ENCODE peak calls at places on chromosomes 3 and 15, in five cellular contexts. One of them, this sample, is unnamed.

GRCh38 chr3:13236774-13237173 is 163.5 kb upstream of the IQSEC1 start:
- DNase-seq in IMR-90: no peak
- DNase-seq in upper lobe of right lung: no peak
- DNase-seq in stomach: no peak
- DNase-seq in heart right ventricle: no peak
- DNase-seq in this sample: no peak

GRCh38 chr3:149299938-149300791 is 33.3 kb downstream of the TM4SF18 start:
- DNase-seq in IMR-90: peak; percentile 97
- DNase-seq in upper lobe of right lung: no peak
- DNase-seq in stomach: peak; percentile 53
- DNase-seq in heart right ventricle: no peak
- DNase-seq in this sample: no peak

GRCh38 chr3:55461896-55462295 is 25.2 kb downstream of the WNT5A start:
- DNase-seq in IMR-90: peak; percentile 89
- DNase-seq in upper lobe of right lung: no peak
- DNase-seq in stomach: no peak
- DNase-seq in heart right ventricle: no peak
- DNase-seq in this sample: no peak

GRCh38 chr3:182738583-182739514 is 54.5 kb upstream of the ATP11B start:
- DNase-seq in IMR-90: no peak
- DNase-seq in upper lobe of right lung: no peak
- DNase-seq in stomach: peak; percentile 81
- DNase-seq in heart right ventricle: no peak
- DNase-seq in this sample: no peak

GRCh38 chr3:150439657-150440056 is 31.6 kb downstream of the TSC22D2 start:
- DNase-seq in IMR-90: peak; percentile 26
- DNase-seq in upper lobe of right lung: no peak
- DNase-seq in stomach: no peak
- DNase-seq in heart right ventricle: no peak
- DNase-seq in this sample: no peak

GRCh38 chr15:85318048-85318731 is 62.2 kb upstream of the AKAP13 start:
- DNase-seq in IMR-90: peak; percentile 98
- DNase-seq in upper lobe of right lung: no peak
- DNase-seq in stomach: peak; percentile 38
- DNase-seq in heart right ventricle: no peak
- DNase-seq in this sample: no peak

GRCh38 chr3:177448987-177449975 is 252.0 kb upstream of the TBL1XR1 start:
- DNase-seq in IMR-90: peak; percentile 78
- DNase-seq in upper lobe of right lung: peak; percentile 67
- DNase-seq in stomach: no peak
- DNase-seq in heart right ventricle: no peak
- DNase-seq in this sample: no peak

GRCh38 chr15:34116620-34117019 is 14.7 kb downstream of the PGBD4 start:
- DNase-seq in IMR-90: no peak
- DNase-seq in upper lobe of right lung: no peak
- DNase-seq in stomach: no peak
- DNase-seq in heart right ventricle: no peak
- DNase-seq in this sample: no peak

GRCh38 chr3:124893526-124893925 is 6.4 kb upstream of the ITGB5 start:
- DNase-seq in IMR-90: no peak
- DNase-seq in upper lobe of right lung: no peak
- DNase-seq in stomach: no peak
- DNase-seq in heart right ventricle: no peak
- DNase-seq in this sample: no peak

GRCh38 chr3:27352047-27352446 is 17.1 kb downstream of the NEK10 start:
- DNase-seq in IMR-90: no peak
- DNase-seq in upper lobe of right lung: no peak
- DNase-seq in stomach: no peak
- DNase-seq in heart right ventricle: no peak
- DNase-seq in this sample: no peak

GRCh38 chr3:32470362-32470761 is 32.3 kb downstream of the CMTM6 start:
- DNase-seq in IMR-90: no peak
- DNase-seq in upper lobe of right lung: no peak
- DNase-seq in stomach: no peak
- DNase-seq in heart right ventricle: no peak
- DNase-seq in this sample: no peak

GRCh38 chr3:184348057-184348382 is 10.6 kb downstream of the FAM131A start:
- DNase-seq in IMR-90: no peak
- DNase-seq in upper lobe of right lung: no peak
- DNase-seq in stomach: no peak
- DNase-seq in heart right ventricle: no peak
- DNase-seq in this sample: no peak

GRCh38 chr3:127590282-127590592 is 296 bp downstream of the TPRA1 start:
- DNase-seq in IMR-90: no peak
- DNase-seq in upper lobe of right lung: no peak
- DNase-seq in stomach: no peak
- DNase-seq in heart right ventricle: no peak
- DNase-seq in this sample: no peak

GRCh38 chr15:50906954-50907865 is 1.3 kb upstream of the AP4E1 start:
- DNase-seq in IMR-90: peak; percentile 4
- DNase-seq in upper lobe of right lung: no peak
- DNase-seq in stomach: peak; percentile 32
- DNase-seq in heart right ventricle: no peak
- DNase-seq in this sample: no peak

GRCh38 chr3:52339612-52340011 is 23.5 kb downstream of the DNAH1 start:
- DNase-seq in IMR-90: peak; percentile 87
- DNase-seq in upper lobe of right lung: no peak
- DNase-seq in stomach: no peak
- DNase-seq in heart right ventricle: no peak
- DNase-seq in this sample: no peak

GRCh38 chr15:101138913-101139880 is 112.7 kb downstream of the CHSY1 start:
- DNase-seq in IMR-90: peak; percentile 62
- DNase-seq in upper lobe of right lung: no peak
- DNase-seq in stomach: no peak
- DNase-seq in heart right ventricle: no peak
- DNase-seq in this sample: no peak

GRCh38 chr15:89743011-89743410 is 8.0 kb downstream of the MESP1 start:
- DNase-seq in IMR-90: no peak
- DNase-seq in upper lobe of right lung: no peak
- DNase-seq in stomach: no peak
- DNase-seq in heart right ventricle: no peak
- DNase-seq in this sample: no peak

GRCh38 chr3:13208706-13209295 is 135.6 kb upstream of the IQSEC1 start:
- DNase-seq in IMR-90: no peak
- DNase-seq in upper lobe of right lung: no peak
- DNase-seq in stomach: no peak
- DNase-seq in heart right ventricle: no peak
- DNase-seq in this sample: no peak

GRCh38 chr15:95987886-95988573 is 342.5 kb upstream of the NR2F2 start:
- DNase-seq in IMR-90: no peak
- DNase-seq in upper lobe of right lung: no peak
- DNase-seq in stomach: no peak
- DNase-seq in heart right ventricle: no peak
- DNase-seq in this sample: no peak

GRCh38 chr15:76100361-76100760 is 40.6 kb downstream of the TMEM266 start:
- DNase-seq in IMR-90: no peak
- DNase-seq in upper lobe of right lung: no peak
- DNase-seq in stomach: no peak
- DNase-seq in heart right ventricle: no peak
- DNase-seq in this sample: no peak

GRCh38 chr3:37124431-37124830 is 50.0 kb downstream of the LRRFIP2 start:
- DNase-seq in IMR-90: no peak
- DNase-seq in upper lobe of right lung: no peak
- DNase-seq in stomach: no peak
- DNase-seq in heart right ventricle: no peak
- DNase-seq in this sample: no peak
- H3K27ac ChIP-seq in IMR-90: no peak overlapping the region
- H3K27ac ChIP-seq in upper lobe of right lung: no peak overlapping the region
- H3K27ac ChIP-seq in stomach: no peak overlapping the region
- H3K27ac ChIP-seq in heart right ventricle: peak overlapping the region; percentile 5
- H3K27ac ChIP-seq in this sample: no peak overlapping the region

GRCh38 chr3:71578045-71578730 is 5.3 kb downstream of the FOXP1 start:
- DNase-seq in IMR-90: peak; percentile 60
- DNase-seq in upper lobe of right lung: no peak
- DNase-seq in stomach: no peak
- DNase-seq in heart right ventricle: no peak
- DNase-seq in this sample: no peak
- H3K27ac ChIP-seq in IMR-90: peak overlapping the region; percentile 21
- H3K27ac ChIP-seq in upper lobe of right lung: peak overlapping the region; percentile 96
- H3K27ac ChIP-seq in stomach: peak overlapping the region; percentile 96
- H3K27ac ChIP-seq in heart right ventricle: peak overlapping the region; percentile 98
- H3K27ac ChIP-seq in this sample: no peak overlapping the region

DNA sequence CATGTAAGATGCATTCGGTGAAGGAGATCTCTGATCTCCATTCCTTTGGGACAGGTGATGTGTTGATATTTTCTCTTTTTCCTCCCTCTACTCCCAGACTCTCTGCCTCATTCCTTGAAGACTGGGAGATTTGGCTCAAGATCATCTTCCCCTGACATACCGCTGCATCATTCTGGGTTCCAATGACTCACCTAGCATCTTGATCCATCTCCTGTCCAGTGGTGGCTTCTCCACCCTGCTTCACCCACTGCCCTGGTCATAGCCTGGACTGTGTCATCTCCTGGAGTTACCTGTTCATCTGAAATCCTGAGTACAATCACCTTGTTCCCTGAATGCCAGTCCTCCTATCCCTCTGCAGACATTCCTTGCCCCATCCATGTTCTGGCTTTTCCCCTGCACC is 57.4 kb upstream of the TRAK1 start:
- DNase-seq in IMR-90: peak; percentile 78
- DNase-seq in upper lobe of right lung: no peak
- DNase-seq in stomach: no peak
- DNase-seq in heart right ventricle: no peak
- DNase-seq in this sample: no peak
- H3K27ac ChIP-seq in IMR-90: peak overlapping the region; percentile 5
- H3K27ac ChIP-seq in upper lobe of right lung: peak overlapping the region; percentile 71
- H3K27ac ChIP-seq in stomach: peak overlapping the region; percentile 77
- H3K27ac ChIP-seq in heart right ventricle: peak overlapping the region; percentile 64
- H3K27ac ChIP-seq in this sample: no peak overlapping the region

GRCh38 chr15:31305375-31305774 is 21.3 kb upstream of the KLF13 start:
- DNase-seq in IMR-90: no peak
- DNase-seq in upper lobe of right lung: peak; percentile 37
- DNase-seq in stomach: no peak
- DNase-seq in heart right ventricle: no peak
- DNase-seq in this sample: no peak

GRCh38 chr15:31308185-31308639 is 18.4 kb upstream of the KLF13 start:
- DNase-seq in IMR-90: no peak
- DNase-seq in upper lobe of right lung: no peak
- DNase-seq in stomach: no peak
- DNase-seq in heart right ventricle: no peak
- DNase-seq in this sample: no peak

GRCh38 chr15:31306036-31306425 is 20.6 kb upstream of the KLF13 start:
- DNase-seq in IMR-90: no peak
- DNase-seq in upper lobe of right lung: peak; percentile 40
- DNase-seq in stomach: no peak
- DNase-seq in heart right ventricle: no peak
- DNase-seq in this sample: no peak

GRCh38 chr15:31306426-31307269 is 20.0 kb upstream of the KLF13 start:
- DNase-seq in IMR-90: no peak
- DNase-seq in upper lobe of right lung: peak; percentile 61
- DNase-seq in stomach: peak; percentile 74
- DNase-seq in heart right ventricle: peak; percentile 69
- DNase-seq in this sample: peak; percentile 57

DNA sequence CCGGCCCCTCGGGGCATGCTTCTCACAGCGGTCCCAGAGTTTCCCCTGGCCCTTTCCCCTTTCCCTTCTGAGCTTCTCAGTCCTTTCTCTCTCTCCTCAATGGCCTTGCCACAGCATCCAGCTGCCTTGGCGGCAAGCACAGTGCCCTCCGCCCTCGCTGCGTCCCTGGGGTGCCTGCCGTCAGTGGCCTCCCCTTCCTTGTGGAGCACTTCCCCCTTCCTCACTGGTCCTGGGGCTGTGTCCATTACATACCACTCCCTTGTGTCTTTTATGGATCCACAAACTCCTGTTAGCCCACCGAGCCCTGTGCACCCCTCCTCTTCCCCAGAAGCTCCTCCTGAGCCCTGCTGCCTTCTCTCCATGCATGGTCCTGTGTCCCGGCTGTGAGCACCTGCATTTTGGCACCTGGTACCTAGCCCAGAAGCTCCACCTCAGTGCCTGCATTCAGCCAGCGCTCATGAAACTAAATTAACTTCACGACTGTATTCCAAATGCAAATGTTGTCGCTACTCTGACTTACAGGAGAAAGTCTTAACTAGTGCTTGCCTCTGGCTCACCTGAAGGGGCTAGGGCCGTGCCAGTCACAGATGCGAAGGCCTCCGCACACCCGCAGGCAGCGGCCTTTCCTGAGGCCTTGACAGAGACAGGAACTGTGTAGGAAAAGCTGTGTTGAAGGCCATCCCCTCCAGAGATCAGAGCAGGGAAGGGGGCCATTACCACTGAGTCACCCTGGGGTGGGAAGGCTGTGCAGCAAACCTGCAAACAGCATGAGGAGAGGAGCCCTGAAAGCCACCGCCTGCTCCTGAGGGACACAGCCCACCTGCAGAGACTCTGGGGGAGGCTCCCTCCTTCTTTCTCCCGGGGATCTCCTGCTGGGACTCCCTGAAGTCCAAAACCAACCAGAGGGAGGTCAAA is 19.1 kb upstream of the KLF13 start:
- DNase-seq in IMR-90: no peak
- DNase-seq in upper lobe of right lung: no peak
- DNase-seq in stomach: no peak
- DNase-seq in heart right ventricle: no peak
- DNase-seq in this sample: no peak
- H3K27ac ChIP-seq in IMR-90: no peak overlapping the region
- H3K27ac ChIP-seq in upper lobe of right lung: no peak overlapping the region
- H3K27ac ChIP-seq in stomach: no peak overlapping the region
- H3K27ac ChIP-seq in heart right ventricle: no peak overlapping the region
- H3K27ac ChIP-seq in this sample: peak overlapping the region; percentile 98

GRCh38 chr3:4757949-4758855 is 221.0 kb upstream of the BHLHE40 start:
- DNase-seq in IMR-90: no peak
- DNase-seq in upper lobe of right lung: no peak
- DNase-seq in stomach: no peak
- DNase-seq in heart right ventricle: no peak
- DNase-seq in this sample: no peak
- H3K27ac ChIP-seq in IMR-90: no peak overlapping the region
- H3K27ac ChIP-seq in upper lobe of right lung: no peak overlapping the region
- H3K27ac ChIP-seq in stomach: peak overlapping the region; percentile 28
- H3K27ac ChIP-seq in heart right ventricle: no peak overlapping the region
- H3K27ac ChIP-seq in this sample: no peak overlapping the region

DNA sequence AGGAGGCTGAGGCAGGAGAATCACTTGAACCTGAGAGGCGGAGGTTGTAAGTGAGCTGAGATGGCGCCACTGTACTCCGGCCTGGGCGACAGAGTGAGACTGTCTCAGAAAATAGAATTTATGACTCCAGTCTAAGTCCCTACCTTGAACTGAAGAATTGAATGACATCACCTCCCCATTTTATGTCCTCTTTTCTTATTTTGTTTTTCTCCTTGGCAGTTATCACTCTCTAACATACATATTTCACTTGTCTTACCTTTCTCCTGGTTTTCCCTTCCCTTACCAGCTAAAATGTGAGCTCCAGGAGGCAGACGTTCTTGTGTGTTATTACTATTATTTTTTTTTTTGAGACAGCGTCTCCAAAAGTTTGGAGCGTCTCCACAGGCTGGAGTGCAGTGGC is 7.6 kb downstream of the TATDN2 start:
- DNase-seq in IMR-90: no peak
- DNase-seq in upper lobe of right lung: no peak
- DNase-seq in stomach: no peak
- DNase-seq in heart right ventricle: no peak
- DNase-seq in this sample: no peak
- H3K27ac ChIP-seq in IMR-90: no peak overlapping the region
- H3K27ac ChIP-seq in upper lobe of right lung: no peak overlapping the region
- H3K27ac ChIP-seq in stomach: no peak overlapping the region
- H3K27ac ChIP-seq in heart right ventricle: no peak overlapping the region
- H3K27ac ChIP-seq in this sample: no peak overlapping the region